ENCODE peak calls at places on chromosome 11, in seven cellular contexts. One of them, this sample, is unnamed.

GRCh38 chr11:96199563-96200025 is 143.4 kb downstream of the MAML2 start:
- DNase-seq in stimulated activated naive CD8-positive, alpha-beta T cell treated with anti-CD3 and anti-CD28 coated beads, Interleukin-15, Interleukin-2, amounts not matched to agents 100 U/mL and 50 U/mL, for 24 hours: no peak
- DNase-seq in HS-5: no peak
- DNase-seq in choroid plexus epithelial cell: peak
- DNase-seq in fibroblast of villous mesenchyme: peak
- DNase-seq in stimulated activated CD8-positive, alpha-beta memory T cell treated with anti-CD3 and anti-CD28 coated beads, Interleukin-2, amount 100 ng/mL, for 1 hour: no peak
- DNase-seq in ELR: no peak
- DNase-seq in this sample: no peak

GRCh38 chr11:1500466-1501420 is 14.2 kb upstream of the MOB2 start:
- DNase-seq in stimulated activated CD8-positive, alpha-beta memory T cell treated with anti-CD3 and anti-CD28 coated beads, Interleukin-2, amount 100 ng/mL, for 1 hour: no peak
- DNase-seq in stimulated activated naive CD8-positive, alpha-beta T cell treated with anti-CD3 and anti-CD28 coated beads, Interleukin-15, Interleukin-2, amounts not matched to agents 100 U/mL and 50 U/mL, for 24 hours: no peak
- DNase-seq in HS-5: no peak
- DNase-seq in choroid plexus epithelial cell: no peak
- DNase-seq in ELR: no peak
- DNase-seq in fibroblast of villous mesenchyme: no peak
- DNase-seq in this sample: no peak

GRCh38 chr11:102253018-102253775 is 64.1 kb upstream of the BIRC3 start:
- DNase-seq in choroid plexus epithelial cell: no peak
- DNase-seq in stimulated activated CD8-positive, alpha-beta memory T cell treated with anti-CD3 and anti-CD28 coated beads, Interleukin-2, amount 100 ng/mL, for 1 hour: no peak
- DNase-seq in stimulated activated naive CD8-positive, alpha-beta T cell treated with anti-CD3 and anti-CD28 coated beads, Interleukin-15, Interleukin-2, amounts not matched to agents 100 U/mL and 50 U/mL, for 24 hours: no peak
- DNase-seq in fibroblast of villous mesenchyme: no peak
- DNase-seq in ELR: no peak
- DNase-seq in HS-5: no peak
- DNase-seq in this sample: no peak

GRCh38 chr11:134639586-134640330 is 227.7 kb upstream of the B3GAT1 start:
- DNase-seq in HS-5: no peak
- DNase-seq in ELR: no peak
- DNase-seq in fibroblast of villous mesenchyme: peak
- DNase-seq in choroid plexus epithelial cell: no peak
- DNase-seq in stimulated activated naive CD8-positive, alpha-beta T cell treated with anti-CD3 and anti-CD28 coated beads, Interleukin-15, Interleukin-2, amounts not matched to agents 100 U/mL and 50 U/mL, for 24 hours: no peak
- DNase-seq in stimulated activated CD8-positive, alpha-beta memory T cell treated with anti-CD3 and anti-CD28 coated beads, Interleukin-2, amount 100 ng/mL, for 1 hour: no peak
- DNase-seq in this sample: no peak

GRCh38 chr11:102592634-102593581 is 32.2 kb downstream of the MMP20 start:
- DNase-seq in HS-5: no peak
- DNase-seq in choroid plexus epithelial cell: peak
- DNase-seq in stimulated activated naive CD8-positive, alpha-beta T cell treated with anti-CD3 and anti-CD28 coated beads, Interleukin-15, Interleukin-2, amounts not matched to agents 100 U/mL and 50 U/mL, for 24 hours: no peak
- DNase-seq in fibroblast of villous mesenchyme: peak
- DNase-seq in stimulated activated CD8-positive, alpha-beta memory T cell treated with anti-CD3 and anti-CD28 coated beads, Interleukin-2, amount 100 ng/mL, for 1 hour: no peak
- DNase-seq in ELR: peak
- DNase-seq in this sample: no peak

GRCh38 chr11:131246589-131247164 is 123.7 kb upstream of the NTM start:
- DNase-seq in choroid plexus epithelial cell: no peak
- DNase-seq in stimulated activated CD8-positive, alpha-beta memory T cell treated with anti-CD3 and anti-CD28 coated beads, Interleukin-2, amount 100 ng/mL, for 1 hour: no peak
- DNase-seq in HS-5: no peak
- DNase-seq in stimulated activated naive CD8-positive, alpha-beta T cell treated with anti-CD3 and anti-CD28 coated beads, Interleukin-15, Interleukin-2, amounts not matched to agents 100 U/mL and 50 U/mL, for 24 hours: peak
- DNase-seq in ELR: peak
- DNase-seq in fibroblast of villous mesenchyme: no peak
- DNase-seq in this sample: no peak

GRCh38 chr11:120304526-120304925 is 20.6 kb upstream of the TLCD5 start:
- DNase-seq in fibroblast of villous mesenchyme: peak
- DNase-seq in stimulated activated naive CD8-positive, alpha-beta T cell treated with anti-CD3 and anti-CD28 coated beads, Interleukin-15, Interleukin-2, amounts not matched to agents 100 U/mL and 50 U/mL, for 24 hours: no peak
- DNase-seq in stimulated activated CD8-positive, alpha-beta memory T cell treated with anti-CD3 and anti-CD28 coated beads, Interleukin-2, amount 100 ng/mL, for 1 hour: no peak
- DNase-seq in choroid plexus epithelial cell: peak
- DNase-seq in HS-5: no peak
- DNase-seq in ELR: peak
- DNase-seq in this sample: no peak

GRCh38 chr11:8224711-8225110 is 39.0 kb downstream of the LMO1 start:
- DNase-seq in choroid plexus epithelial cell: no peak
- DNase-seq in ELR: no peak
- DNase-seq in stimulated activated CD8-positive, alpha-beta memory T cell treated with anti-CD3 and anti-CD28 coated beads, Interleukin-2, amount 100 ng/mL, for 1 hour: no peak
- DNase-seq in fibroblast of villous mesenchyme: no peak
- DNase-seq in HS-5: no peak
- DNase-seq in stimulated activated naive CD8-positive, alpha-beta T cell treated with anti-CD3 and anti-CD28 coated beads, Interleukin-15, Interleukin-2, amounts not matched to agents 100 U/mL and 50 U/mL, for 24 hours: no peak
- DNase-seq in this sample: no peak